ENCODE peak calls at places on chromosomes 1 and 21, in five cellular contexts. A is KG1; H is effector CD4-positive, alpha-beta T cell; P is GM12892; U is tibial artery. N is an unnamed sample.

GRCh38 chr1:206702803-206703202 is 18.1 kb downstream of the MAPKAPK2 start:
- DNase-seq in A (no peak), H (no peak), P (no peak), U (no peak), N (no peak)

GRCh38 chr1:48202030-48202752 is 20.3 kb upstream of the SLC5A9 start:
- DNase-seq in P (no peak), H (peak), A (peak), U (peak), N (no peak)

GRCh38 chr1:160971618-160972056 is 17.0 kb upstream of the ITLN2 start:
- DNase-seq in H (no peak), A (no peak), P (no peak), U (no peak), N (no peak)

GRCh38 chr1:201597551-201598230 is 58.8 kb downstream of the NAV1 start:
- DNase-seq in P (no peak), H (no peak), U (no peak), A (no peak), N (peak)

GRCh38 chr21:45054162-45054926 is 20.0 kb upstream of the ADARB1 start:
- DNase-seq in P (no peak), H (no peak), A (no peak), U (no peak), N (no peak)

GRCh38 chr1:32240140-32240951 is 6.7 kb upstream of the FAM167B start:
- DNase-seq in P (no peak), U (peak), H (peak), A (no peak), N (no peak)

GRCh38 chr1:54297596-54298283 is 97.8 kb downstream of the MRPL37 start:
- DNase-seq in P (no peak), H (no peak), U (no peak), A (no peak), N (no peak)

GRCh38 chr1:198167436-198167934 is 10.7 kb downstream of the NEK7 start:
- DNase-seq in A (peak), U (no peak), H (peak), P (no peak), N (no peak)

GRCh38 chr1:31135973-31136600 is 70.6 kb upstream of the PUM1 start:
- DNase-seq in H (no peak), A (no peak), U (no peak), P (no peak), N (no peak)

GRCh38 chr1:215543191-215543606 is 23.9 kb upstream of the KCTD3 start:
- DNase-seq in A (peak), H (no peak), P (no peak), U (no peak), N (no peak)

N was measured in RWPE2.